ENCODE peak calls at places on chromosomes 4 and X, in four cellular contexts. M is neural crest cell, W is HFFc6, R is BE2C. H is an unnamed sample.

GRCh38 chrX:85963736-85964135 is 83.6 kb downstream of the CHM start:
- DNase-seq in M (no peak), R (no peak), W (peak; percentile 67), H (no peak)

GRCh38 chr4:171966356-171966755 is 153.2 kb downstream of the GALNTL6 start:
- DNase-seq in M (no peak), R (no peak), W (no peak), H (no peak)

GRCh38 chrX:103538728-103539127 is 19.4 kb upstream of the RAB40A start:
- DNase-seq in R (no peak), M (no peak), W (peak; percentile 25), H (no peak)

GRCh38 chr4:76747613-76748012 is 150.3 kb downstream of the SOWAHB start:
- DNase-seq in R (no peak), W (peak; percentile 50), M (no peak), H (no peak)

GRCh38 chrX:49243166-49243565 is 7.9 kb downstream of the CCDC22 start:
- DNase-seq in M (no peak), R (no peak), W (no peak), H (no peak)

GRCh38 chr4:39947415-39947814 is 30.3 kb downstream of the PDS5A start:
- DNase-seq in M (no peak), R (no peak), W (no peak), H (no peak)

GRCh38 chrX:27222661-27223060 is 240.5 kb downstream of the PPP4R3C start:
- DNase-seq in W (no peak), M (no peak), R (no peak), H (no peak)

GRCh38 chrX:135644624-135645023 is 68.8 kb upstream of the CT45A1 start:
- DNase-seq in R (no peak), M (no peak), W (no peak), H (no peak)

GRCh38 chrX:77398341-77398740 is 48.8 kb upstream of the FGF16 start:
- DNase-seq in R (no peak), W (no peak), M (no peak), H (no peak)

GRCh38 chr4:63505714-63506460 is 903.4 kb downstream of the TECRL start:
- DNase-seq in M (no peak), R (no peak), W (no peak), H (peak; percentile 42)

GRCh38 chr4:62510228-62510627 is 1310.1 kb downstream of the ADGRL3 start:
- DNase-seq in W (no peak), R (no peak), M (no peak), H (no peak)

GRCh38 chrX:150967786-150968185 is 15.3 kb upstream of the HMGB3 start:
- DNase-seq in R (no peak), W (no peak), M (no peak), H (no peak)

GRCh38 chr4:156344397-156344796 is 390.7 kb upstream of the CTSO start:
- DNase-seq in R (no peak), M (no peak), W (no peak), H (no peak)

GRCh38 chrX:17459008-17459407 is 84.0 kb downstream of the NHS start:
- DNase-seq in R (no peak), W (peak; percentile 9), M (no peak), H (no peak)

GRCh38 chr4:158033416-158033863 is 139.4 kb downstream of the GASK1B start:
- DNase-seq in M (no peak), R (no peak), W (no peak), H (no peak)

GRCh38 chrX:39752820-39753219 is 344.9 kb downstream of the BCOR start:
- DNase-seq in R (peak; percentile 43), W (no peak), M (no peak), H (no peak)

GRCh38 chr4:152500798-152501434 is 35.0 kb downstream of the FBXW7 start:
- DNase-seq in W (peak; percentile 83), M (peak; percentile 72), R (peak; percentile 72), H (no peak)

GRCh38 chrX:40831750-40832149 is 96.4 kb upstream of the MED14 start:
- DNase-seq in W (no peak), R (no peak), M (no peak), H (no peak)

GRCh38 chrX:29775890-29776289 is 439.5 kb upstream of the MAGEB2 start:
- DNase-seq in R (no peak), W (no peak), M (no peak), H (no peak)

GRCh38 chr4:147633113-147633512 is 15.9 kb downstream of the TMEM184C start:
- DNase-seq in R (no peak), M (no peak), W (peak; percentile 25), H (no peak)

GRCh38 chr4:36280555-36280954 is 861 bp upstream of the DTHD1 start:
- DNase-seq in M (no peak), W (no peak), R (no peak), H (no peak)

GRCh38 chr4:3732076-3733028 is 33.8 kb upstream of the ADRA2C start:
- DNase-seq in M (no peak), R (no peak), W (no peak), H (no peak)

GRCh38 chr4:173367285-173367684 is 3.5 kb upstream of the SAP30 start:
- DNase-seq in W (no peak), M (no peak), R (no peak), H (no peak)

GRCh38 chrX:143788265-143788664 is 67.7 kb upstream of the SPANXN2 start:
- DNase-seq in M (peak; percentile 2), W (no peak), R (no peak), H (no peak)

GRCh38 chrX:74133156-74133796 is 170.7 kb upstream of the ZCCHC13 start:
- DNase-seq in M (peak; percentile 26), R (peak; percentile 12), W (peak; percentile 59), H (no peak)

GRCh38 chrX:129968968-129969367 is 13.5 kb upstream of the BCORL1 start:
- DNase-seq in R (no peak), W (no peak), M (no peak), H (no peak)

GRCh38 chr4:15366660-15367059 is 61.2 kb upstream of the C1QTNF7 start:
- DNase-seq in R (no peak), M (no peak), W (no peak), H (no peak)

GRCh38 chrX:52979993-52980392 is 21.7 kb upstream of the FAM156A start:
- DNase-seq in R (no peak), M (no peak), W (no peak), H (no peak)

GRCh38 chrX:141714680-141715079 is 16.1 kb upstream of the SPANXD start:
- DNase-seq in W (no peak), R (no peak), M (no peak), H (no peak)

DNA sequence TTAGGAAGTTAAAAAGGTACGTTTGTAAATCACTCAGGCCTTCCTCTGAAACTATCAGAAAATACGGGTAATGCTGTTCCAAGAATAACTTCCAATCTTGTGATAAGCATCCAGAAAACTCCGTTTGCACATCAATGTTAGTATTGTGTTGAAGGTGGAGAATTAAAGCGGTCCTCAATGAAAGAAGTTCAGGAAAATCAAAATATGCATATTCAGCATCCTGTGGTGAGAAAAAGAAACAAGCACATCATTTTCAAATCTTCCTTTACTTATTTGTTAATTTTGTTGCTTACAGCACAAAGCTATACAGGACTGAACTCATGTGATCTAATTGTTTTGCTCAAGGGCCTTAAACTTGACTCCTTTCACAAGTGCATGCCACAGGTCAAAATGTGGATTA is 18.5 kb downstream of the DDX60L start:
- DNase-seq in R (no peak), M (no peak), W (no peak), H (no peak)
- TF ChIP-seq CTCF in R (no peak), M (no peak), W (no peak), H (no peak)

DNA sequence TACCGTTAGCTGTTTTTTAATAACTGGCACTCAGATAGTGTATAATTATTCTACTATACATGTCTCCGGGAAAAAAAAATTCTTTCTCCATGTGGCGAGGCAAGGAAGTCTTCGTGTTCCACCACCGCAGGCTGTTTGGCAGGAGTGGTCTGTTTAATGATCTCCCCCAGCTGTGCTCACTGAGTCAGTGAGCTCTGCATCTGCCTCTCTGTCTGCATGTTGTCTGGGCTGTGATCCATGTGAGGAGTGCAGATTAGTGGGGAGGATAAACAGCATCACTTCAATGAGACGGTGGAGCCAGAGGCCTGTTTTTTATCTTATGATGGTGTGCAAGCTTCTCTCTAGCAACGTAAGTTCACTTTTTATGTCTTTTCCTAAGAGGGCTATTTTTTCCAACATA is 69.8 kb downstream of the RPS3A start:
- DNase-seq in W (peak; percentile 93), R (peak; percentile 89), M (no peak), H (peak; percentile 22)
- TF ChIP-seq CTCF in W (no peak), R (no peak), M (no peak), H (no peak)

DNA sequence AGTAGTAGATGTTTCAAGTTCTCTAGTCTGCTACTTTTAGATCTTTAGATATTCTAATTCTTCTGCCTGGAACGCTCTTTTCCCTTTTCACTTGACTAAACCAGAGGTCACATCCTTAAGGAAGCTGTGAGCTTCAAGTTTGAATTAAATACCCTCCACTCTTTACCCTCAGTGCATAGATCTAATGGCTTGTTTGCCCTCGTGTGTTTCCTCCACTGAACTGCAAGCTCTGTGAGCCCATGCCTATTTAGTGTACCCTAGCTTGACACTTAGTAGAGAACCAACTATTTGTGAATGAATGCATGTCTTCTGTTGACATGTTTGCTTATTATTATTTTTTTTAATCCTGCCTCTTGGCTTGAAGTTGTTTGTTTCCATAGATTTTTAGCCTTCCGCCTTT is 138.3 kb downstream of the PDE5A start:
- DNase-seq in W (peak; percentile 9), M (no peak), R (no peak), H (no peak)
- TF ChIP-seq CTCF in W (peak; percentile 53), M (peak; percentile 47), R (peak; percentile 35), H (no peak)

DNA sequence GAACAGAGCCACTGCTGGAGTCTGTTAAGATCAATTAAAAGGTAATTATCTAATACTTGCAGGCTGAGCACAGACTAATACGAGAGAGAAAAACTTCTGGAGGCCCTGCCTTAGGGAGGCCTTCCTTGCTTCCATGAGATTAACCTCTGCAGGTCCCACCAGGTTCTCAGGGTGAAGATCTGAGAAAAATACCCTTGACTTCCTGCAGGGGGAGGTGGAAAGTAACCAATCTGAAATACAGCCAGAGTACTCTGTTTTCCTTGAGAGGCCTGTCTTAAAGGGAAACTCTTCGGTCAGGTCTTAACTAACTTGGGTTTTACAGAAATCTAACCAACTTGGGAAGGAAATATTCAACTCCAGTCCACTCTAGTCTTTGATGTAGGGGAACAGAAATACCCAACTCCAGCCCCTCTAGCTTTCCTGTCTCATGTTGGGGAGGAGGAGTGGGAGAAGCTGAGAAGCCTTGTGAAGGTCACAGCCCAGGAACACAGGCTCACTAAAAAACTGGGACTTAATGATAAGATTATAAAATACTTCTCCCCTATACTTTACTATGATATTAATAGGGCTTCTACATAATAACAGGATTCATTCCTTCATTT is 77.1 kb downstream of the TBCK start:
- DNase-seq in R (peak; percentile 21), W (peak; percentile 37), M (peak; percentile 4), H (no peak)
- TF ChIP-seq CTCF in R (peak; percentile 75), W (peak; percentile 85), M (peak; percentile 70), H (peak; percentile 88)

DNA sequence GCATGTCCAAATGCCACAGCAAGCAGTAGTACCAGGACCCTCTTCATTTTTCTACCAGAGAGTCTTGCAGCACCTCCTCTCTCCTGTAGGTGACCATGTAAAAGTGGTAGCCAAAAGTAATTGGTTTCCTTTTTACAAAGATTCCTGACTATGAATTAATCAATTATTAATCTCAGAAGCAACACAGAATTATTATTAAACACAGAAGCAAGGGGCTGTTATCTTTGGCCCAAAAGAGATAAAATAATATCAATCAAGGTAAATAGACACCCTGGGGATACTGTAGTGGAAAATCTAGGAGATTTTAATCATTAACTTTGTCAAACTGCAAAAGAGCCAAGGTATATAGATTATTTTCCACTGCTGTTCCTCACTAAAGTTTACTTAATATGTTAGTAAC is at the start of gene GC:
- DNase-seq in W (no peak), M (no peak), R (no peak), H (no peak)
- TF ChIP-seq CTCF in W (peak; percentile 7), M (peak; percentile 43), R (peak; percentile 7), H (peak; percentile 30)

H was measured in glutamatergic neuron.